ENCODE peak calls at places on chromosomes 7 and 10, in eight cellular contexts. U is H1; S is breast epithelium; H is CD4-positive, alpha-beta T cell; D is Peyer's patch; K is fibroblast of lung; Q is transverse colon; B is PC-9. L is an unnamed sample.

GRCh38 chr7:24917510-24918239 is 62.3 kb downstream of the OSBPL3 start:
- DNase-seq in U (no peak), S (no peak), H (no peak), D (no peak), K (peak; percentile 94), Q (no peak), B (no peak), L (no peak)

GRCh38 chr10:65355141-65355680 is 1570.6 kb upstream of the LRRTM3 start:
- DNase-seq in U (no peak), S (no peak), H (no peak), D (no peak), K (no peak), Q (no peak), B (no peak), L (no peak)

GRCh38 chr10:61643316-61643751 is 19.4 kb upstream of the CABCOCO1 start:
- DNase-seq in U (no peak), S (no peak), H (no peak), D (no peak), K (peak; percentile 92), Q (no peak), B (no peak), L (no peak)

GRCh38 chr7:122299935-122300606 is 4.5 kb downstream of the FEZF1 start:
- DNase-seq in U (no peak), S (no peak), H (no peak), D (no peak), K (no peak), Q (no peak), B (no peak), L (no peak)

GRCh38 chr10:82190432-82191260 is 315.7 kb downstream of the NRG3 start:
- DNase-seq in U (no peak), S (no peak), H (no peak), D (no peak), K (peak; percentile 20), Q (no peak), B (no peak), L (peak; percentile 27)

GRCh38 chr7:80224416-80224815 is 89.8 kb downstream of the GNAI1 start:
- DNase-seq in U (no peak), S (no peak), H (no peak), D (no peak), K (no peak), Q (no peak), B (no peak), L (no peak)

GRCh38 chr7:101420436-101420835 is 57.8 kb downstream of the COL26A1 start:
- DNase-seq in U (no peak), S (no peak), H (no peak), D (no peak), K (no peak), Q (no peak), B (no peak), L (peak; percentile 31)

GRCh38 chr10:101771380-101771779 is 4.5 kb downstream of the FGF8 start:
- DNase-seq in U (no peak), S (no peak), H (no peak), D (no peak), K (no peak), Q (no peak), B (no peak), L (no peak)

GRCh38 chr7:128867842-128868623 is 5.4 kb downstream of the ATP6V1F start:
- DNase-seq in U (no peak), S (no peak), H (no peak), D (no peak), K (peak; percentile 42), Q (peak; percentile 33), B (no peak), L (peak; percentile 88)

GRCh38 chr7:11638026-11638774 is 193.8 kb downstream of the THSD7A start:
- DNase-seq in U (no peak), S (no peak), H (no peak), D (no peak), K (no peak), Q (no peak), B (no peak), L (no peak)

GRCh38 chr10:122531935-122532334 is 28.6 kb upstream of the DMBT1 start:
- DNase-seq in U (no peak), S (no peak), H (no peak), D (no peak), K (no peak), Q (peak; percentile 55), B (peak; percentile 77), L (no peak)

GRCh38 chr7:133674079-133674478 is 421.2 kb downstream of the EXOC4 start:
- DNase-seq in U (no peak), S (no peak), H (no peak), D (no peak), K (no peak), Q (no peak), B (no peak), L (no peak)

DNA sequence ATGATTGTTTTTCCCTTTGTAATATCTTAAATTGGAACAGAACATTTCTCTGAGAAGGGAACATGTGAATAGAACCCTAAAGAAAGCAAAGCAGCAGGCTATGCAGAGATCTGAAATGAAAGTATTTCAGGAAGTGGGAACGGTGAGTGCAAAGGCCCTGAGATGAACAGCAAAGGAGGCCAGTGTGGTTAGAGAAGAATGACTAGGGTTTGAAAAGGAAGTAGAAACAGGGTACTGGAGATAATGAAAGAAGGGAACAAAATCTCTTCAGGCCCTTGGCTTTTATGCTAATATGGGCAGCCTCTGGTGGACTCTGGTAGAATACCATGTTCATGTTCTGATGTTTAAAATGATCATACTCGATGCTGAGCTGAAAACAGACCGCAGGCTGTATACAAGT is 22.2 kb downstream of the ARHGAP21 start:
- DNase-seq in U (no peak), S (no peak), H (no peak), D (no peak), K (peak; percentile 43), Q (no peak), B (no peak), L (no peak)
- TF ChIP-seq CTCF in U (no peak), S (no peak), H (no peak), D (no peak), K (no peak), Q (no peak), B (no peak), L (no peak)

GRCh38 chr10:80581469-80581835 is 43.8 kb downstream of the SH2D4B start:
- DNase-seq in U (no peak), S (no peak), H (no peak), D (no peak), K (no peak), Q (peak; percentile 73), B (no peak), L (peak; percentile 41)

GRCh38 chr10:80579849-80580645 is 42.3 kb downstream of the SH2D4B start:
- DNase-seq in U (no peak), S (no peak), H (no peak), D (no peak), K (no peak), Q (no peak), B (no peak), L (no peak)

GRCh38 chr10:80582561-80582960 is 44.9 kb downstream of the SH2D4B start:
- DNase-seq in U (no peak), S (no peak), H (no peak), D (no peak), K (no peak), Q (no peak), B (no peak), L (no peak)

GRCh38 chr10:80580811-80581468 is 43.2 kb downstream of the SH2D4B start:
- DNase-seq in U (no peak), S (no peak), H (no peak), D (no peak), K (no peak), Q (no peak), B (no peak), L (peak; percentile 45)

DNA sequence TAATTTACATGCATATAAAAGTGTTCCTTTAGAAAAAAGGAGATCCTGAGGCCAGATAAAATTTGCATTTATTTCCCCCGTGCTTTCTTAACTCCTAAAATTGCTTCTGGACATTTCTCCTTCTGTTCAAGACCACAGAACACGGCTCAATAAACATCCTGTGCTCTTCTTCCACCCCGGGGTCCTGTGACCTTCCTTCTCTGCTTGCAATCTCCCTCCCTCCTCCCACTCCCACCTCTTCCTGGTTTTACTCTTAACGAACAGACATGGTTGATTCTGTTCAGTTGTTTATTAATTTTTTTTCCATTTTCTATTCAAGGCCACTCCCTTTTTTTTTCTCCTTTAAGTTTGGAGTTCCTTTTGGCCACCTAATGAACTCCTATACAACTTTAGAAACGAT is 41.7 kb downstream of the SH2D4B start:
- DNase-seq in U (no peak), S (no peak), H (no peak), D (no peak), K (no peak), Q (no peak), B (no peak), L (no peak)
- H3K27ac ChIP-seq in U (no peak overlapping the region), S (no peak overlapping the region), H (no peak overlapping the region), D (no peak overlapping the region), K (no peak overlapping the region), Q (no peak overlapping the region), B (no peak overlapping the region), L (no peak overlapping the region)

GRCh38 chr10:7622969-7623368 is 43.8 kb downstream of the ITIH5 start:
- DNase-seq in U (peak; percentile 59), S (no peak), H (no peak), D (no peak), K (no peak), Q (no peak), B (no peak), L (no peak)
- TF ChIP-seq CTCF in U (peak; percentile 81), S (no peak), H (no peak), D (no peak), K (no peak), Q (no peak), B (no peak), L (no peak)

DNA sequence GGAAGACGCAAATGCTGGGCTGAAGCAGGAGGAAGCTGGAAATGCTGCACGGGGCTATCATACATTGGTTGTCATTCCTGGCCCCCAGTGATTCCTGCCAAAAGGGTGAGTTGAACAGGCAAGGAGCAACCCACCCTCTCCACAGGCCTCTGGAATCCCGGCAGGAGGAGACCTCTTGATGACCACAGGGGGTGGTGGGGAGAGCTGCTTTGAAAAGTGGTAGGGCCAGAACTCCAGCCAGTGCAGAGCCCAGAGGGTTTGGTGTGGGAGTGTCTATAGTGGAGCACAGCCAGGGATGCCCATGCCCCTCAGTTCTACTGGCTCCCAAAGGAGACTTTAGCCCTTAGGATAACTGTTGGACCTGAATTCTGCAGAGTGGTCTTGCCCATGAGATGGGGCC is 89.2 kb downstream of the SAMD9 start:
- DNase-seq in U (no peak), S (no peak), H (no peak), D (no peak), K (no peak), Q (no peak), B (no peak), L (no peak)
- H3K27ac ChIP-seq in U (no peak overlapping the region), S (no peak overlapping the region), H (no peak overlapping the region), D (no peak overlapping the region), K (no peak overlapping the region), Q (no peak overlapping the region), B (no peak overlapping the region), L (no peak overlapping the region)

L was measured in WERI-Rb-1.